ENCODE peak calls at places on chromosomes 16 and 17, in eight cellular contexts. Z is activated naive CD4-positive, alpha-beta T cell; F is chondrocyte; L is activated CD4-positive, alpha-beta T cell treated with anti-CD3 and anti-CD28 coated beads, Interleukin-2, amount 50 U/mL, for 1 hour; O is AG09319; A is MCF 10A; K is ACHN; E is H1. N is an unnamed sample.
A peak's percentile ranks its signal among the peaks of the same experiment; 100 is the strongest.

GRCh38 chr17:27315322-27315721 is 21.4 kb downstream of the WSB1 start:
- DNase-seq in Z (no peak), F (no peak), L (no peak), O (peak; percentile 85), A (peak; percentile 28), K (no peak), E (no peak), N (no peak)

GRCh38 chr16:55047331-55047730 is 116.7 kb downstream of the IRX5 start:
- DNase-seq in Z (no peak), F (no peak), L (no peak), O (no peak), A (no peak), K (no peak), E (no peak), N (no peak)

GRCh38 chr16:49860593-49860992 is 4.7 kb upstream of the ZNF423 start:
- DNase-seq in Z (no peak), F (no peak), L (no peak), O (no peak), A (no peak), K (no peak), E (no peak), N (no peak)

GRCh38 chr17:40524243-40524965 is 23.0 kb upstream of the TNS4 start:
- DNase-seq in Z (no peak), F (no peak), L (no peak), O (no peak), A (no peak), K (no peak), E (no peak), N (no peak)

GRCh38 chr16:68288252-68288650 is 22.5 kb downstream of the SLC7A6OS start:
- DNase-seq in Z (no peak), F (no peak), L (no peak), O (no peak), A (no peak), K (no peak), E (no peak), N (no peak)

GRCh38 chr16:54673353-54673752 is 257.3 kb upstream of the IRX5 start:
- DNase-seq in Z (no peak), F (no peak), L (no peak), O (no peak), A (no peak), K (no peak), E (no peak), N (no peak)

GRCh38 chr17:57302690-57303089 is 46.4 kb downstream of the MSI2 start:
- DNase-seq in Z (no peak), F (no peak), L (no peak), O (no peak), A (no peak), K (no peak), E (no peak), N (no peak)

GRCh38 chr16:54744998-54745397 is 185.7 kb upstream of the IRX5 start:
- DNase-seq in Z (no peak), F (no peak), L (no peak), O (no peak), A (no peak), K (no peak), E (no peak), N (no peak)

GRCh38 chr17:33927732-33928133 is 327.4 kb upstream of the CCL2 start:
- DNase-seq in Z (no peak), F (no peak), L (no peak), O (no peak), A (no peak), K (no peak), E (no peak), N (peak; percentile 9)

GRCh38 chr17:19935169-19935568 is 42.5 kb downstream of the AKAP10 start:
- DNase-seq in Z (no peak), F (no peak), L (no peak), O (no peak), A (no peak), K (no peak), E (no peak), N (no peak)

GRCh38 chr16:50270510-50271147 is 4.3 kb downstream of the ADCY7 start:
- DNase-seq in Z (no peak), F (peak; percentile 51), L (no peak), O (no peak), A (no peak), K (no peak), E (no peak), N (no peak)

GRCh38 chr17:72719582-72720493 is 372.6 kb downstream of the SLC39A11 start:
- DNase-seq in Z (no peak), F (no peak), L (peak; percentile 30), O (no peak), A (no peak), K (no peak), E (no peak), N (no peak)

GRCh38 chr17:36534117-36534880 is at the start of gene MYO19:
- DNase-seq in Z (peak; percentile 43), F (no peak), L (peak; percentile 46), O (no peak), A (peak; percentile 83), K (peak; percentile 78), E (peak; percentile 44), N (peak; percentile 78)

GRCh38 chr17:49341356-49341755 is 20.7 kb downstream of the ZNF652 start:
- DNase-seq in Z (no peak), F (no peak), L (no peak), O (no peak), A (no peak), K (peak; percentile 61), E (no peak), N (no peak)

GRCh38 chr17:75457047-75457654 is 716 bp downstream of the TMEM94 start:
- DNase-seq in Z (no peak), F (no peak), L (peak; percentile 1), O (no peak), A (peak; percentile 14), K (peak; percentile 6), E (no peak), N (peak; percentile 34)

GRCh38 chr16:57815987-57816745 is 13.9 kb upstream of the KIFC3 start:
- DNase-seq in Z (no peak), F (no peak), L (peak; percentile 41), O (no peak), A (peak; percentile 94), K (peak; percentile 95), E (no peak), N (no peak)

GRCh38 chr17:40646791-40647548 is 648 bp downstream of the SMARCE1 start:
- DNase-seq in Z (no peak), F (no peak), L (no peak), O (peak; percentile 15), A (peak; percentile 7), K (peak; percentile 49), E (no peak), N (no peak)

GRCh38 chr17:7703584-7704574 is 1.1 kb upstream of the EFNB3 start:
- DNase-seq in Z (no peak), F (no peak), L (no peak), O (no peak), A (no peak), K (peak; percentile 33), E (peak; percentile 61), N (peak; percentile 87)

GRCh38 chr16:30775381-30776099 is 11.5 kb downstream of the ZNF629 start:
- DNase-seq in Z (no peak), F (no peak), L (peak; percentile 52), O (peak; percentile 47), A (peak; percentile 87), K (peak; percentile 88), E (peak; percentile 78), N (peak; percentile 25)

GRCh38 chr16:77863250-77863649 is 74.9 kb downstream of the VAT1L start:
- DNase-seq in Z (no peak), F (no peak), L (no peak), O (no peak), A (no peak), K (no peak), E (no peak), N (no peak)

GRCh38 chr17:43327421-43327820 is 71.4 kb upstream of the ARL4D start:
- DNase-seq in Z (no peak), F (no peak), L (no peak), O (no peak), A (no peak), K (no peak), E (no peak), N (no peak)

GRCh38 chr17:35588196-35588920 is 1.2 kb downstream of the AP2B1 start:
- DNase-seq in Z (no peak), F (no peak), L (no peak), O (no peak), A (peak; percentile 89), K (peak; percentile 88), E (no peak), N (no peak)

GRCh38 chr17:17748604-17749003 is 67.3 kb downstream of the RAI1 start:
- DNase-seq in Z (no peak), F (no peak), L (no peak), O (no peak), A (no peak), K (no peak), E (no peak), N (no peak)

GRCh38 chr17:49646391-49647255 is 31.3 kb downstream of the SPOP start:
- DNase-seq in Z (no peak), F (no peak), L (no peak), O (no peak), A (peak; percentile 76), K (peak; percentile 90), E (no peak), N (no peak)